ENCODE peak calls at places on chromosomes 13 and 19, in nine cellular contexts. C is fibroblast of pulmonary artery, V is dorsolateral prefrontal cortex, K is tibial nerve, R is PC-3, F is heart right ventricle, J is tibial artery, N is body of pancreas, I is cardiac muscle cell. E is an unnamed sample.

GRCh38 chr13:26899153-26899552 is 138.6 kb upstream of the GPR12 start:
- DNase-seq in R (no peak), I (no peak), J (no peak), V (no peak), F (no peak), C (no peak), N (no peak), K (no peak), E (no peak)

GRCh38 chr13:80276371-80277289 is 64.3 kb downstream of the SPRY2 start:
- DNase-seq in J (no peak), R (peak), C (peak), K (no peak), F (no peak), I (peak), N (peak), V (peak), E (peak)

GRCh38 chr19:12052057-12052570 is 647 bp downstream of the ZNF878 start:
- DNase-seq in J (no peak), N (peak), K (no peak), I (no peak), V (no peak), C (no peak), F (no peak), R (peak), E (peak)

GRCh38 chr13:91909617-91910016 is 511.2 kb downstream of the GPC5 start:
- DNase-seq in F (no peak), K (no peak), R (no peak), N (no peak), J (no peak), C (no peak), V (no peak), I (no peak), E (no peak)

GRCh38 chr19:28023064-28023463 is 1189.9 kb downstream of the UQCRFS1 start:
- DNase-seq in C (peak), J (no peak), R (no peak), N (no peak), K (no peak), I (peak), F (no peak), V (no peak), E (no peak)

GRCh38 chr13:42266464-42266863 is 5.5 kb upstream of the AKAP11 start:
- DNase-seq in C (peak), F (no peak), N (no peak), J (no peak), K (no peak), I (peak), V (no peak), R (peak), E (no peak)

GRCh38 chr19:31589109-31589508 is 239.9 kb upstream of the TSHZ3 start:
- DNase-seq in V (no peak), C (no peak), J (peak), R (no peak), K (no peak), I (no peak), N (no peak), F (no peak), E (no peak)

GRCh38 chr13:59205501-59205900 is 958.2 kb downstream of the DIAPH3 start:
- DNase-seq in N (no peak), K (no peak), R (no peak), C (no peak), J (no peak), V (no peak), F (no peak), I (no peak), E (no peak)

GRCh38 chr19:43380771-43381386 is 27.4 kb downstream of the CD177 start:
- DNase-seq in F (no peak), K (no peak), N (no peak), I (no peak), J (no peak), R (no peak), C (no peak), V (no peak), E (peak)

GRCh38 chr13:77548594-77548993 is 13.1 kb downstream of the SCEL start:
- DNase-seq in R (no peak), K (no peak), J (no peak), I (no peak), C (no peak), F (no peak), V (no peak), N (no peak), E (no peak)

GRCh38 chr13:108031859-108032258 is 183.5 kb downstream of the LIG4 start:
- DNase-seq in R (no peak), N (no peak), K (no peak), J (no peak), F (no peak), I (no peak), V (no peak), C (no peak), E (no peak)

GRCh38 chr13:67829641-67830040 is 599.5 kb upstream of the PCDH9 start:
- DNase-seq in V (no peak), N (no peak), J (no peak), K (no peak), C (no peak), R (no peak), F (no peak), I (no peak), E (no peak)

GRCh38 chr19:29702958-29703320 is 12.1 kb downstream of the C19orf12 start:
- DNase-seq in J (no peak), N (no peak), I (no peak), K (no peak), R (no peak), F (no peak), V (no peak), C (no peak), E (no peak)

GRCh38 chr19:46859637-46860124 is 1.1 kb upstream of the ARHGAP35 start:
- DNase-seq in C (no peak), N (peak), R (peak), J (peak), K (peak), V (no peak), F (peak), I (no peak), E (no peak)

GRCh38 chr13:108155185-108156106 is 59.9 kb downstream of the LIG4 start:
- DNase-seq in V (peak), I (peak), J (no peak), C (peak), K (peak), N (peak), R (peak), F (peak), E (peak)

GRCh38 chr19:46862504-46862835 is 1.7 kb downstream of the ARHGAP35 start:
- DNase-seq in F (no peak), C (no peak), K (no peak), J (no peak), I (no peak), N (no peak), V (no peak), R (no peak), E (no peak)

GRCh38 chr19:31205887-31206518 is 143.2 kb downstream of the TSHZ3 start:
- DNase-seq in V (no peak), F (no peak), J (no peak), K (no peak), C (no peak), R (no peak), I (no peak), N (no peak), E (no peak)

GRCh38 chr13:27826379-27827353 is 34.4 kb downstream of the GSX1 start:
- DNase-seq in F (peak), K (peak), J (peak), R (peak), V (peak), I (peak), N (peak), C (peak), E (peak)

GRCh38 chr19:53865918-53866696 is 1.6 kb upstream of the MYADM start:
- DNase-seq in C (peak), F (peak), J (peak), V (peak), I (peak), R (peak), K (peak), N (peak), E (no peak)

GRCh38 chr19:35260694-35261304 is 8.0 kb upstream of the USF2 start:
- DNase-seq in C (no peak), F (no peak), V (no peak), J (peak), K (peak), I (no peak), N (no peak), R (no peak), E (no peak)

GRCh38 chr19:8208119-8208709 is 956 bp upstream of the CERS4 start:
- DNase-seq in N (no peak), I (peak), V (peak), F (peak), C (no peak), K (no peak), J (no peak), R (peak), E (no peak)

GRCh38 chr13:41601718-41602445 is 144.5 kb downstream of the RGCC start:
- DNase-seq in N (no peak), V (no peak), K (no peak), C (no peak), I (no peak), R (no peak), F (no peak), J (no peak), E (no peak)

GRCh38 chr19:38003427-38004099 is 96.6 kb downstream of the SIPA1L3 start:
- DNase-seq in V (peak), J (peak), C (peak), R (peak), F (peak), K (peak), N (peak), I (peak), E (peak)

GRCh38 chr13:94154362-94154761 is 325.1 kb downstream of the DCT start:
- DNase-seq in C (peak), K (peak), R (peak), I (peak), V (no peak), F (no peak), J (peak), N (peak), E (peak)

GRCh38 chr13:86681223-86681622 is 882.0 kb upstream of the SLITRK6 start:
- DNase-seq in F (no peak), J (no peak), I (no peak), N (no peak), V (no peak), C (no peak), K (no peak), R (no peak), E (no peak)

GRCh38 chr13:113743366-113744195 is 15.4 kb upstream of the TMEM255B start:
- DNase-seq in V (no peak), J (no peak), R (no peak), K (no peak), C (no peak), N (no peak), I (no peak), F (no peak), E (no peak)
- H3K4me3 ChIP-seq in V (no peak), J (no peak), R (no peak), K (no peak), C (no peak), N (no peak), I (no peak), F (no peak), E (no peak)

GRCh38 chr19:1170938-1171754 is 2.9 kb downstream of the SBNO2 start:
- DNase-seq in V (no peak), C (no peak), K (no peak), J (no peak), R (peak), I (no peak), N (no peak), F (no peak), E (no peak)
- H3K4me3 ChIP-seq in V (peak), C (peak), K (peak), J (peak), R (peak), I (no peak), N (no peak), F (no peak), E (peak)

GRCh38 chr13:22143671-22144070 is 472.8 kb downstream of the FGF9 start:
- DNase-seq in J (no peak), N (no peak), K (no peak), C (no peak), R (no peak), F (no peak), V (no peak), I (no peak), E (peak)
- H3K4me3 ChIP-seq in J (no peak), N (no peak), K (no peak), C (no peak), R (no peak), F (no peak), V (no peak), I (no peak), E (no peak)

DNA sequence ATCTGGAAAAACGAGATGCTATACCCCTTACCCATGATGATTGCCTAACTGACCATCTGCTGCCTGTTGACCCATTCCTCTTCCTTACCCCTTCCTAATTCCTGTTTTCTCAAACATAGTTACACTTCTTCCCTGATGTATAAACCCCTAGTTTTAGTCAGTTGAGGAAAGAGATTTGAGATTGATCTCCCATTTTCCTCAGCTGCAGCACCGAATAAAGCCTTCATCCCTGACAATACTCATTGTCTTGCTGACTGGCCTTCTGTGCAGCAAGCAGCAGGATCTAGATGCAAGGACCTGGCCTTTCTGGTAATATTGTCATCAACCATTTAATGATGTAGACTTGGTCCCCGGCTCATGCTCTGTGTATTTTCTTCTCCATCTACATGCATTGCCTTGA is 999 bp upstream of the ZNF264 start:
- DNase-seq in C (no peak), F (no peak), V (no peak), K (no peak), I (no peak), N (no peak), J (no peak), R (no peak), E (no peak)
- H3K4me3 ChIP-seq in C (no peak), F (no peak), V (peak), K (peak), I (no peak), N (no peak), J (no peak), R (no peak), E (no peak)

GRCh38 chr19:2170219-2170618 is 6.5 kb downstream of the DOT1L start:
- DNase-seq in I (no peak), C (no peak), F (no peak), V (no peak), R (no peak), K (no peak), N (no peak), J (no peak), E (no peak)

GRCh38 chr19:2167896-2168618 is 4.3 kb downstream of the DOT1L start:
- DNase-seq in F (peak), N (peak), V (no peak), K (no peak), R (peak), I (peak), C (peak), J (peak), E (no peak)

GRCh38 chr19:2170987-2171348 is 7.2 kb downstream of the DOT1L start:
- DNase-seq in I (no peak), J (no peak), V (no peak), N (no peak), R (no peak), F (no peak), K (no peak), C (no peak), E (no peak)

GRCh38 chr19:2166741-2167738 is 3.3 kb downstream of the DOT1L start:
- DNase-seq in C (peak), J (peak), V (peak), R (peak), N (peak), F (peak), I (peak), K (peak), E (no peak)

DNA sequence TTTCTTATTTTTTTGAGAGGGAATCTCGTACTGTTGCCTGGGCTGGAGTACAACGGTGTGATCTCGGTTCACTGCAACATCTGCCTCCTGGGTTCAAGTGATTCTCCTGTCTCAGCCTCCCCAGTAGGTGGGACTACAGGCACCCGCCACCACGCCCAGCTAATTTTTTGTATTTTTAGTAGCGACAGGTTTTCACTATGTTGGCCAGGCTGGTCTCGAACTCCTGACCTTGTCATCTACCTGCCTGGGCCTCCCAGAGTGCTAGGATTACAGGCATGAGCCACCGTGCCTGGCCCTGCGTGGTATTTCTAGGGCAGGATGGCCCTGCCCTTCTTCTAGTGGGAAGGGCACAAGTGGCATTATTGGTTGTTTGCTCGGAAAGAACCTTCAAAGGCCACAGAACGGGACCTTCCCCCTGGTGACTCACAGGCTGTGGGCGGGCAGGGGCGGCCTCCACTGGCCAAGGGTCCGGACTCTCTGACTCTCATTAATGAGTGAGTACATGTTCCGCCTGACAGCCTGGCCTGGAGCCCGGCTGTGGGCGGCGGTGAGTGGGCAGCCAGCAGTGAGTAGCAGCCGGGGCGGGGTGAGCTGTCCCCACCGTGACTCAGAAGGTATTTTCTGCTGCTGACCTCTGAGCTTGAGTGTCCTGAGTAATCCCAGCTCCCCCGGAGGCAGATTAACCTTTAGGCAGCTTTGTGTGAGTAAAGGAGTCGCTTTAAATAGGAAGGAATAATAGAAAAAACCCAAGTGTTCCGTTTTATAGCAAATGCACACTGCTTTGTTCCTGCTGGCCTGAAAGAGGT is 5.1 kb downstream of the DOT1L start:
- DNase-seq in C (peak), N (peak), I (peak), F (peak), V (peak), R (peak), K (peak), J (peak), E (peak)
- H3K4me3 ChIP-seq in C (peak), N (no peak), I (no peak), F (no peak), V (peak), R (peak), K (peak), J (no peak), E (no peak)

GRCh38 chr19:17404015-17404414 is 1.4 kb downstream of the BST2 start:
- DNase-seq in I (no peak), J (no peak), N (no peak), F (no peak), K (no peak), V (no peak), R (no peak), C (no peak), E (no peak)

GRCh38 chr19:17405250-17406038 is at the start of gene BST2:
- DNase-seq in F (peak), K (peak), R (no peak), V (peak), J (no peak), N (peak), C (peak), I (peak), E (no peak)

GRCh38 chr19:17406887-17407196 is 1.4 kb upstream of the BST2 start:
- DNase-seq in N (no peak), R (no peak), J (no peak), K (no peak), C (no peak), F (no peak), V (no peak), I (no peak), E (no peak)

GRCh38 chr19:17404621-17405249 is 695 bp downstream of the BST2 start:
- DNase-seq in R (no peak), F (no peak), V (no peak), N (no peak), C (no peak), J (no peak), I (no peak), K (no peak), E (no peak)

DNA sequence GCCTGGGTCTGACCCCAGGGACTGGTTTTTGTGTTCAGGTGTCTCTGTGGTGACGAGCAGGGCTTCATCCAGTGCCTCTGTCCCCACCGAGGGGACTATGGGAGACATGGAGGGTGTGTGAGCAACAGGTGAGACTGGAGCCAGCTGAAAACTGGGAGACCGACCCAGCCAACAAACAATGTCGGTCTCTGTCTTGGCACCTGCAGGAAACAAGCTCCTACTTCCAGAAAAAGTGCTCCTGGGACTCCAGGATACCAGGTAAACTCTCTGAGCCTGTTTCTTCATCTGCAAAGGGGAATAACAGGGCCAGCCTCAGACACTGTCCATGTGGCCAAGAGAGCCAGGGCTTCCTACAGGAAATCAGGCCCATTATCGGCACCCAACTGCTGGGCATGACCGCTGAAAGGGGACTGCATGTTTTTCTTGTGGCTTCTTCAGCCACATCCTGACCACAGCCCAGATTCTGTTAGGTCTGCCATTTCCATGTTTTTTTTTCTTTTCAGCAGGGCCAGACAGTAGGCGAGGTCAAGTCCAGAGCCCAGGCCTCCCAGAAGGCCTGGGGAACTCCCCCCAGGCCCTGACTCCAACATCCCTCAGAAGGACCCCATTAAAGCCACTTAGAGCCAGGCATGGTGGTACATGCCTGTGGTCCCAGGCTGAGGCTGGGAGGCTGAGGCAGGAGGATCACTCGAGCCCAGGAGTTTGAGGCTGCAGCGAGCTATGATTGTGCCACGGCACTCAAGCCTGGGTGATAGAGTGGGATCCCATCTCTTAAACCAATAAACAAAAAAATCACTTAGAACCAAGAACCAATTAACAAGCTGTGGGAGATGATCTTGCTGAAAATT is 833 bp upstream of the BST2 start:
- DNase-seq in N (peak), F (no peak), C (no peak), J (no peak), V (no peak), K (no peak), R (no peak), I (peak), E (no peak)
- H3K4me3 ChIP-seq in N (no peak), F (peak), C (no peak), J (peak), V (peak), K (peak), R (no peak), I (no peak), E (no peak)

DNA sequence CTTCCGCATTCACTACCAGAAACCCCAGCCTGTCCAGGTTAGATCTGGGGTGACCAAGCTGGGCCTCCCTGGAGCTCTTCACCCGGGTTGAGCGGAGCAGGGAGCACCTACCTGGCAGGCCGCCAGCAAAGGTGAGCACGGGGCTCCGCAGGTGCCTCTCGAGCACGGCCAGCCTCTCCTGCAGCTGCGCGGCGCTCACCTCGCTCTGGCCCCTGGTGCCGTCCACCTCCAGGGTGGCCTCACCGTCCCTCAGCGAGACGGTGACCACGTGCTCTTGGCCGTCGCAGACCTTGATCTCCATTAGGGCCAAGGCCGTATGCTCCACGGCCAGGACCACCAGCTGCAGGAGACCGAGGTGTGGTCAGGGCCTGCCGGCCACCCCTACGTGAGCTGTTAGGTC is 42.0 kb downstream of the GAS6 start:
- DNase-seq in C (no peak), J (no peak), V (no peak), I (no peak), N (no peak), F (no peak), K (no peak), R (no peak), E (no peak)
- H3K4me3 ChIP-seq in C (no peak), J (peak), V (peak), I (no peak), N (no peak), F (no peak), K (no peak), R (peak), E (no peak)

GRCh38 chr13:101390461-101390860 is 25.8 kb downstream of the NALCN start:
- DNase-seq in N (no peak), R (no peak), J (no peak), I (peak), F (no peak), C (peak), K (no peak), V (no peak), E (no peak)
- H3K4me3 ChIP-seq in N (no peak), R (no peak), J (peak), I (no peak), F (no peak), C (no peak), K (no peak), V (no peak), E (no peak)

E was measured in bronchial epithelial cell.